ENCODE peak calls at places on chromosome 10, in ten cellular contexts. E is psoas muscle, Q is astrocyte, W is body of pancreas, I is neural progenitor cell, G is tibial nerve, N is endothelial cell of umbilical vein, R is uterus, S is PC-3, M is A549. C is an unnamed sample.
A peak's percentile ranks its signal among the peaks of the same experiment; 100 is the strongest.

GRCh38 chr10:132464256-132465192 is 67.5 kb downstream of the PWWP2B start:
- DNase-seq in G (peak; percentile 78), Q (no peak), R (peak; percentile 92), S (no peak), I (no peak), N (no peak), M (no peak), W (peak; percentile 67), E (peak; percentile 96), C (peak; percentile 98)

GRCh38 chr10:23362879-23363787 is 18.5 kb upstream of the C10orf67 start:
- DNase-seq in R (no peak), Q (no peak), S (no peak), E (no peak), G (no peak), N (no peak), I (no peak), M (no peak), W (no peak), C (no peak)

GRCh38 chr10:95253007-95253406 is 37.8 kb downstream of the PDLIM1 start:
- DNase-seq in S (no peak), M (no peak), I (no peak), G (no peak), E (no peak), Q (no peak), R (no peak), N (peak; percentile 74), W (no peak), C (no peak)

GRCh38 chr10:114526112-114526496 is 121.8 kb upstream of the AFAP1L2 start:
- DNase-seq in G (no peak), I (no peak), W (no peak), N (no peak), S (no peak), R (no peak), Q (peak; percentile 52), M (no peak), E (no peak), C (no peak)

GRCh38 chr10:58967551-58968418 is 208.7 kb upstream of the PHYHIPL start:
- DNase-seq in E (no peak), Q (no peak), S (no peak), M (peak; percentile 36), I (peak; percentile 85), G (no peak), R (no peak), N (no peak), W (peak; percentile 68), C (no peak)

GRCh38 chr10:43905502-43906236 is 257.0 kb upstream of the ZNF32 start:
- DNase-seq in Q (peak; percentile 22), E (no peak), M (no peak), I (no peak), W (peak; percentile 27), S (no peak), G (no peak), R (peak; percentile 33), N (peak; percentile 11), C (peak; percentile 28)

GRCh38 chr10:80487791-80488538 is 33.9 kb downstream of the TSPAN14 start:
- DNase-seq in Q (no peak), G (no peak), W (peak; percentile 66), M (no peak), S (no peak), N (no peak), R (no peak), I (no peak), E (peak; percentile 64), C (peak; percentile 69)

GRCh38 chr10:16816830-16817124 is 447 bp downstream of the RSU1 start:
- DNase-seq in N (no peak), I (peak; percentile 13), Q (no peak), S (no peak), E (no peak), R (no peak), G (peak; percentile 8), M (peak; percentile 17), W (peak; percentile 33), C (no peak)

GRCh38 chr10:71623986-71624291 is 95.6 kb downstream of the C10orf105 start:
- DNase-seq in R (no peak), Q (no peak), I (peak; percentile 50), G (no peak), W (no peak), E (no peak), M (no peak), S (no peak), N (no peak), C (no peak)
- H3K4me1 ChIP-seq in R (no peaks in the 10 kb centered on the region), Q (peaks cover 18% of the 10 kb centered on the region), I (peaks cover 67% of the 10 kb centered on the region), G (peaks cover 8% of the 10 kb centered on the region), W (peaks cover 16% of the 10 kb centered on the region), E (no peaks in the 10 kb centered on the region), M (peaks cover 9% of the 10 kb centered on the region), S (peaks cover 16% of the 10 kb centered on the region), N (peaks cover 6% of the 10 kb centered on the region), C (peaks cover 30% of the 10 kb centered on the region)

GRCh38 chr10:101709359-101710063 is 14.5 kb upstream of the FBXW4 start:
- DNase-seq in Q (peak; percentile 40), I (no peak), S (no peak), W (no peak), N (peak; percentile 19), M (no peak), E (no peak), R (no peak), G (no peak), C (no peak)

GRCh38 chr10:101710793-101711192 is 15.8 kb upstream of the FBXW4 start:
- DNase-seq in Q (no peak), R (no peak), W (no peak), S (no peak), E (no peak), I (no peak), N (no peak), M (no peak), G (no peak), C (no peak)

GRCh38 chr10:101708073-101708472 is 13.1 kb upstream of the FBXW4 start:
- DNase-seq in E (no peak), M (no peak), G (no peak), W (no peak), Q (peak; percentile 6), N (no peak), R (no peak), S (no peak), I (peak; percentile 21), C (no peak)

GRCh38 chr10:101708870-101709269 is 13.9 kb upstream of the FBXW4 start:
- DNase-seq in G (no peak), R (no peak), Q (no peak), E (no peak), N (no peak), I (no peak), W (no peak), M (no peak), S (no peak), C (no peak)

DNA sequence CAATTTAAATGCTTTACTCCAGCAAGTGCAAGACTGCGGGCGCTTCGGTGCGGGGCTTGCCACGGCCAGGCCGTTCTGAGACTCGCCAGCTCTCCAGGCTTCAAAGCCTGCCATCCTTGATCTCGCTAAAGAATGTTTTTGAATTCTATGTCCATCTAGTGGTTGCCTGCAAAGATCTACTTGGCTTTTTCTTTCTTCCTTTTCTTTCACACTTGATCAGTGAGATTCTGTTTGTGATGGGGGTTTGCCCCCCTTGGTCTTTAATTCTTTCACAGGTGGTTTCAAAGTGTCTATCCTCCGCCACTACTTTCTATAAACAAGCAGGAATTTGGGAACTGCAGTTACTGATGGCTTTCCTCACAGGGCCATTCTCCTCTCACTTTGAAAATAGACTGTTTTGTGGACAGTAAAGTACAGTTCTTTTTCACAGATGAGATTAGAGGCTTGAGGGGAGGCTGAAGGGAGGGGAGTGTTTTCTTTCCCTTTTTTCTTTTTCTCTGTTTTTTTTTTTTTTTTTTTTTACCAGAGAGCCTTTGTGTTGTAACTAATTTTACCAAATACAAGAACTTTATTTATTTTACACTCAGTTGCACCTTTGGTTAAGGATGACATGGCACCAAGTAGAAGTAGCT is 15.2 kb upstream of the FBXW4 start:
- DNase-seq in S (no peak), R (no peak), N (peak; percentile 36), W (no peak), I (peak; percentile 60), Q (peak; percentile 6), G (no peak), E (no peak), M (no peak), C (no peak)
- TF ChIP-seq CTCF in S (no peak), R (no peak), N (no peak), W (peak; percentile 10), I (no peak), Q (peak; percentile 4), G (no peak), E (peak; percentile 15), M (no peak), C (no peak)

DNA sequence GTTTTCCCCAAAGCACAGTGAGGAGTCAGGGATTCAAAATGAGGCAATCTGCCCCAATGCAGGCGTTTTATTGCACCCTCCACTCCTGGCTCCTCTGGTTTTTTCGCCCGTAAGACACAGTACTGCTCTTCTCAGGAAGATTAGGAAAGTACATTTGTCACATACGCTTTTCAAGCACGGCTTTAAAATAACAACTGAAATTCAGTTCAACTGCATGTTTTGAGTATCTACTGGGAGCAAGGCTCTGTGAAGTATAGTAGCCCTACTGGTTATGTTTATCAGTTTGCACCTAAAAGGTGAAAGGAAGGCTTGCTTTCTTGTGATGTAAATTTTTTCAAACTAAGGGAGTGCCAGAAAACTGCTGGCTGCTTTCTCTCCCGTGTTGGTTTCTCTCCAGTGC is 1.9 kb upstream of the SGMS1 start:
- DNase-seq in G (no peak), M (peak; percentile 15), N (no peak), Q (no peak), W (no peak), R (no peak), I (peak; percentile 17), S (no peak), E (no peak), C (no peak)
- H3K4me3 ChIP-seq in G (peak overlapping the region; percentile 94), M (peak overlapping the region; percentile 89), N (peak overlapping the region; percentile 72), Q (peak overlapping the region; percentile 94), W (peak overlapping the region; percentile 42), R (peak overlapping the region; percentile 82), I (peak overlapping the region; percentile 71), S (peak overlapping the region; percentile 74), E (peak overlapping the region; percentile 96), C (peak overlapping the region; percentile 84)

GRCh38 chr10:92240289-92241157 is 50.4 kb downstream of the CPEB3 start:
- DNase-seq in G (peak; percentile 70), N (peak; percentile 81), I (peak; percentile 74), W (peak; percentile 86), R (peak; percentile 35), S (peak; percentile 59), E (peak; percentile 54), Q (peak; percentile 65), M (peak; percentile 76), C (peak; percentile 60)

GRCh38 chr10:92238062-92238585 is 52.8 kb downstream of the CPEB3 start:
- DNase-seq in W (no peak), Q (no peak), E (no peak), G (no peak), S (no peak), N (no peak), M (no peak), I (no peak), R (no peak), C (no peak)

GRCh38 chr10:92239185-92239599 is 51.7 kb downstream of the CPEB3 start:
- DNase-seq in I (peak; percentile 6), M (no peak), R (no peak), G (peak; percentile 21), Q (no peak), E (no peak), N (no peak), S (no peak), W (no peak), C (no peak)

GRCh38 chr10:92239600-92240288 is 51.1 kb downstream of the CPEB3 start:
- DNase-seq in N (peak; percentile 39), Q (peak; percentile 29), I (peak; percentile 76), S (peak; percentile 23), E (peak; percentile 75), M (peak; percentile 25), W (peak; percentile 43), R (peak; percentile 58), G (peak; percentile 20), C (peak; percentile 26)

DNA sequence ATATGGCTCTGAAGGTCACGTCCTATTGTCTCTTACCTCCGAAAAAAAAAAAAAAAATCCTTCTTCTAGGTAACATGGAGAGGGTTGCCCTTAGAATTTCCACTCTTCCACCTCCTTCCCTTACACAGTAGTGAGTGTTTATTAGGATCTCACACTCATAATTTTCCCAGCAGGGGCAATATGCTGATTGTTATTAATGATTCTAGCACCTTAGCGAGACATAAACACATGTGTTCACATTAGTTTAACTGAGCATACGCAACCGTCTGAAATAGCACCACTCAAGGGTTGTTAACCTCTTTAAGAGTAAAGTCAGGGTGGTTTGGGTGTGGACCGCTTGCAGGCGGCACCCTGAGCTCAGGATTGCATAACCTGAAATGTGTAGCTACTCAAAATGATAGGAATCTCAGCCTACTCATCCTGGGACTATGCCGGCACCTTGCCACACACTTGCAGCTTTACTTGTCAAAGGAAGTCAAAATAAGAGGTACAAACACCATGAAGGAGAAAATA is 52.2 kb downstream of the CPEB3 start:
- DNase-seq in I (no peak), W (peak; percentile 55), M (no peak), Q (peak; percentile 72), S (peak; percentile 86), N (no peak), E (peak; percentile 80), G (peak; percentile 38), R (peak; percentile 50), C (no peak)
- H3K4me1 ChIP-seq in I (peaks cover 15% of the 10 kb centered on the region), W (peaks cover 54% of the 10 kb centered on the region), M (peaks cover 21% of the 10 kb centered on the region), Q (peaks cover 15% of the 10 kb centered on the region), S (peaks cover 31% of the 10 kb centered on the region), N (peaks cover 10% of the 10 kb centered on the region), E (peaks cover 47% of the 10 kb centered on the region), G (peaks cover 11% of the 10 kb centered on the region), R (peaks cover 4% of the 10 kb centered on the region), C (peaks cover 15% of the 10 kb centered on the region)